ENCODE peak calls at places on chromosomes 1 and 21, in four cellular contexts. I is lower leg skin, X is astrocyte of the spinal cord, T is body of pancreas. F is an unnamed sample.

GRCh38 chr21:33949516-33950424 is 34.2 kb upstream of the ATP5PO start:
- DNase-seq in I (no peak), X (no peak), T (no peak), F (peak; percentile 32)

GRCh38 chr1:201213106-201213770 is 22.6 kb downstream of the IGFN1 start:
- DNase-seq in I (peak; percentile 70), X (no peak), T (no peak), F (no peak)

GRCh38 chr1:45001011-45001481 is 10.1 kb downstream of the HECTD3 start:
- DNase-seq in I (peak; percentile 85), X (no peak), T (peak; percentile 66), F (peak; percentile 32)

GRCh38 chr1:17591814-17592430 is 52.4 kb downstream of the ARHGEF10L start:
- DNase-seq in I (no peak), X (no peak), T (peak; percentile 39), F (no peak)

GRCh38 chr1:209783338-209783737 is 1.0 kb downstream of the C1orf74 start:
- DNase-seq in I (no peak), X (no peak), T (no peak), F (no peak)

GRCh38 chr1:110393691-110394564 is 3.1 kb upstream of the SLC16A4 start:
- DNase-seq in I (no peak), X (peak; percentile 84), T (no peak), F (peak; percentile 95)

GRCh38 chr1:244962140-244962539 is 97.8 kb upstream of the HNRNPU start:
- DNase-seq in I (no peak), X (no peak), T (no peak), F (no peak)

GRCh38 chr1:39337067-39337466 is 132.6 kb downstream of the MACF1 start:
- DNase-seq in I (no peak), X (no peak), T (no peak), F (no peak)

GRCh38 chr1:101043776-101044175 is 18.2 kb upstream of the DPH5 start:
- DNase-seq in I (no peak), X (peak; percentile 50), T (no peak), F (no peak)

GRCh38 chr1:28456078-28456477 is 49.8 kb upstream of the RCC1 start:
- DNase-seq in I (no peak), X (peak; percentile 75), T (no peak), F (no peak)

GRCh38 chr1:235971020-235971419 is 93.9 kb downstream of the NID1 start:
- DNase-seq in I (no peak), X (no peak), T (no peak), F (no peak)

GRCh38 chr1:235968837-235969236 is 96.1 kb downstream of the NID1 start:
- DNase-seq in I (no peak), X (no peak), T (no peak), F (no peak)

GRCh38 chr1:235974616-235975015 is 90.3 kb downstream of the NID1 start:
- DNase-seq in I (no peak), X (no peak), T (no peak), F (no peak)

GRCh38 chr1:235971571-235972315 is 93.1 kb downstream of the NID1 start:
- DNase-seq in I (peak; percentile 98), X (peak; percentile 95), T (peak; percentile 84), F (peak; percentile 82)

DNA sequence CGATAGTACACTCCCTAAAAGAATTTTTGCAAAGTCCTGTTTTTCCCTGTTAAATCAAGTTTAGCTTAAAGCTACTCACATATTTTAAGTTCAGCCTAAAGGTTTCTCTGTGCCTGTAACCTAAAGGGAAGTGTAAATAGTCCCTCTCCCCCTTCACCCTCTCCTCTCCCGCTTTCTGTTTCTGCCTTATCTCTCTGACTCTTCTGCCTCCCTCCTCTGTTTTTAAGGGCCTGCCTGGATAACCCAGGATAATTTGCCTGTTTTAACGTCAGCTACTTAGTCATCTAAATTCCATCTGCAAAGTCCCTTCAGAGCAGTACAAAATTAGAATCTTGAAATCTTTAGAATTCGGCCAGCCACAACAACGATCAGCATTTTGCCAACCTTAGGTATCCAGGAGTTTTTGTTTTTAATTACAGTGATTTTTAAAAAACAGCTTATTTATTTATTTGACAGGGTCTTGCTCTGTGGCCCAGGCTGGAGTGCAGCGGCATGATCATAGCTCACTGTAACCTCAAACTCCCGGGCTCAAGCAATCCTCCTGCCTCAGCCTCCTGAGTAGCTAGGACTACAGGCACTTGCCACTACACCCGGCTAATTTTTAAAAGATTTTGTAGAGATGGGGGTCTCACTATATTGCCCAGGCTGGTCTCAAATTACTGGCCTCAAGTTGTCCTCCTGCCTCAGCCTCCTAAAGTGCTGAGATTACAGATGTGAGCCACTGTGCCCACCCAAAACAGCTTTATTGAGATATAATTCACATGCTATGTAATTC is 92.4 kb downstream of the NID1 start:
- DNase-seq in I (no peak), X (peak; percentile 73), T (no peak), F (no peak)
- H3K4me3 ChIP-seq in I (no peak overlapping the region), X (peak overlapping the region; percentile 21), T (no peak overlapping the region), F (no peak overlapping the region)

DNA sequence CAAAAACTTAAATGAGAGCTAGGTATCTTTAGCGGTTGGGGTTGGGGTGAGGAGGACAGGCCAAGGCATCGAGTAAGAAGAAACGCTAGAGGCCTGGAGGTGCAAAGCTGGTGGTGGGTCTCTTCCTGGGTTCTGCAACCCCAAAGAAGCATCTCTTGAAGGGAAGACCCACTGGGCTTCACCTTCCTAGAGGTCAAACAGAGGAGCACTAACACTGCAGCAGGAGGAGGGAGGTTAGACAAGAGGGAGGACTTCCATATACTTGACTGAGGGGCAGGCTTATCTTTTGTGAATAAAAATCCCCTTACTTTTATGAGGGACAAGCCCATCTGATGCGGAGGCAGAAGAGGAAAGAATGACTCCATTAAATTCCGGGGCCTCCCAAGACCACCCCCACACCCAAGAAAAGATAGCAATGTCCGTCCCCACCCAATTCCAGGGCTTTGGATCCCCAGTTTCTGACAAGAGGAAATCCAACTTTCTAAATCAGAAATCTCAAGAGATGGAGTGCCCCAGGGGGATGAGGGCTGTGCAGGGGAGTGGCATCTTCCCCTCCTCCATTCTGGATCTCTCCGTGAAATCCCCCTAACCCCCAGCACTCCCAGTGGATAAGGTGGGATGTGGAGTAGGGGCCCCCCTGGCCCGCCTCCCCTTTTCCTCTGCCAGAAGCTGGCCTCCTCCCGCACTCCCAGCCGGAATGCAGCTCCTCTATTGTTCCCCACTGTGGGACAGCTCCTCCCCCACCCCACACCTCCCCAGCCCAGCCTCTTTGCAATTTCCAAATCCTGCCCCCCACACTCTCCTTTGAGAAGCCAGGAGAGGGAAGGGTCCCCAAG is 2.3 kb downstream of the MEX3A start:
- DNase-seq in I (no peak), X (no peak), T (no peak), F (no peak)
- H3K4me3 ChIP-seq in I (no peak overlapping the region), X (peak overlapping the region; percentile 86), T (no peak overlapping the region), F (no peak overlapping the region)

DNA sequence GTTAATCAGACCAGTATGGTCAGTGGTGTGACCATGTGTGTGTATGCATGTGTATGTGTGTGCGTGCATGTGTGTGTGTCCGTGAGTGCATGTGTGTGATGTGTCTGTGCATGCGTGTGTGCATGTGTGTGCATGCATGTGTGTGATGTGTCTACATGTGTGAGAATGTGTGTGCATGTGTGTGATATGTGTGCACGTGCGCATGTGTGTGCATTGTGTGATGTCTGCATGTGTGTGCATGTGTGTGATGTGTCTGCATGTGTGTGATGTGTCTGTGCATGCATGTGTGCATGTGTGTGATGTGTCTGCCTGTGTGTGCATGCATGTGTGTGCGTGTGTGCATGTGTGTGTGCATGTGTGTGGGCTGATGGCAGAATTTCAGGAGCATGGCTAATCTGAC is 58.2 kb downstream of the SIK1 start:
- DNase-seq in I (no peak), X (no peak), T (no peak), F (no peak)
- H3K4me3 ChIP-seq in I (no peak overlapping the region), X (no peak overlapping the region), T (no peak overlapping the region), F (no peak overlapping the region)

DNA sequence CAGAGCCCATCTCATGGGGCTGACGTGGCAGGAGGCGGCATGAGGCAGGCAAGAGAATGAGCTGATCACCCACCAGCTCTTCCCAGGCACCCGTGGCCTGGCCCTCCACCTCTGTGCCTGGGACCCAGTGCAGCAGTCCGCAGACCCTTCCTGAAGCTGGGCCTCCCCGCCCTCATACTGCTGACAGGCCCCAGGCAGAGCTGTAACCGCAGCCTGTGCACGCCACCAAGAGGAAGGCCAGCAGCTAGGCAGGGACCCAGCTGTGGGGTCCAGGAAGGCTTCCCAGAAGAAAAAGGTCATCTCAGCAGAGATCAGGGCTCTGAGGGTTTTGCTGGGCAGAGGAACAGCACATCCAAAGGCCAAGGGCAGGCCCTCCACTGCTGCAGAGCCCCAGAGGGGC is 9.8 kb upstream of the MTFR1L start:
- DNase-seq in I (no peak), X (no peak), T (no peak), F (no peak)
- H3K4me3 ChIP-seq in I (no peak overlapping the region), X (no peak overlapping the region), T (no peak overlapping the region), F (no peak overlapping the region)

DNA sequence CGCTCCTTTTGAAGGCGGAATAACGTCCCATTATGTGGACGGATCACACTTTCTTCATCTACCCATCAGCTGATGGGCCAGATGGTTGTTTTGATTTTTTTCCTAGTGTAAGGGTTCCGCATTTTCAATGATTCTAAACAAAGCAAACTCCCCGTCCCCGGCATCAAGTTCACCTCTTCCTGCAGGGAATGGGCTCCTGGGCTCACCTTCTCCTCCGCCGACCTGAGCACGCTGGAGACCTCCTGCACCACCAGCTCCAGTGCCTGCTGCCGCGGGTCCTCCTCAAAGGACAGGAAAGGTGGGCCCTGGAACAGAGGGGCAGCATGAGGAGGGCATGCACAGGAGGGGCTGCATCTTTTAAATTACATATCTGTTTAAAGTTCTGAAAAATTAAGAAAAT is 11.9 kb downstream of the C2CD2 start:
- DNase-seq in I (no peak), X (no peak), T (no peak), F (no peak)
- H3K4me3 ChIP-seq in I (no peak overlapping the region), X (no peak overlapping the region), T (no peak overlapping the region), F (no peak overlapping the region)